ENCODE peak calls at places on chromosomes 5 and 9, in eight cellular contexts. H is esophagus muscularis mucosa, Y is GDM1, L is HS-27A, G is NCI-H345, E is hippocampal formation, I is brain microvascular endothelial cell, M is T-helper 9 cell. J is an unnamed sample.

GRCh38 chr9:89864257-89864656 is 259.4 kb downstream of the GADD45G start:
- DNase-seq in I (no peak), G (peak), L (no peak), M (no peak), Y (no peak), E (no peak), H (no peak), J (no peak)

GRCh38 chr5:153959134-153959957 is 79.4 kb downstream of the FAM114A2 start:
- DNase-seq in G (no peak), Y (no peak), L (no peak), M (no peak), E (no peak), I (peak), H (no peak), J (no peak)

GRCh38 chr5:82164957-82165698 is 113.0 kb downstream of the RPS23 start:
- DNase-seq in E (no peak), I (peak), G (no peak), H (no peak), L (peak), M (no peak), Y (no peak), J (no peak)

GRCh38 chr9:114061292-114061691 is 16.8 kb downstream of the AMBP start:
- DNase-seq in H (no peak), L (no peak), M (no peak), E (no peak), G (no peak), I (no peak), Y (no peak), J (no peak)

GRCh38 chr9:109017061-109017460 is 3.8 kb upstream of the CTNNAL1 start:
- DNase-seq in Y (no peak), L (no peak), M (no peak), E (no peak), I (no peak), G (no peak), H (no peak), J (no peak)

GRCh38 chr5:2177244-2177643 is 294.5 kb upstream of the IRX4 start:
- DNase-seq in G (no peak), H (no peak), E (no peak), M (no peak), Y (no peak), L (no peak), I (no peak), J (no peak)

GRCh38 chr9:18122156-18122555 is 351.8 kb upstream of the ADAMTSL1 start:
- DNase-seq in L (no peak), I (peak), G (no peak), Y (no peak), M (no peak), E (no peak), H (no peak), J (no peak)

GRCh38 chr5:95646569-95647330 is at the start of gene RFESD:
- DNase-seq in L (peak), I (peak), H (peak), M (peak), G (peak), E (peak), Y (peak), J (peak)

GRCh38 chr5:34826347-34826746 is 12.6 kb upstream of the TTC23L start:
- DNase-seq in I (peak), H (no peak), Y (no peak), L (no peak), G (no peak), E (no peak), M (no peak), J (no peak)

GRCh38 chr5:133508845-133509741 is 103.2 kb downstream of the FSTL4 start:
- DNase-seq in G (no peak), L (no peak), M (no peak), E (no peak), Y (no peak), H (peak), I (no peak), J (no peak)

GRCh38 chr5:171496431-171496830 is 77.0 kb downstream of the FGF18 start:
- DNase-seq in Y (no peak), H (no peak), G (no peak), L (no peak), I (no peak), E (no peak), M (no peak), J (no peak)

GRCh38 chr9:111963995-111964394 is 67.4 kb downstream of the UGCG start:
- DNase-seq in Y (no peak), I (no peak), G (no peak), H (no peak), L (no peak), M (no peak), E (no peak), J (no peak)

GRCh38 chr5:160048131-160048530 is 39.2 kb downstream of the TTC1 start:
- DNase-seq in I (no peak), L (no peak), E (no peak), G (no peak), M (no peak), H (no peak), Y (no peak), J (no peak)

GRCh38 chr9:127970401-127971313 is 10.1 kb downstream of the EEIG1 start:
- DNase-seq in Y (no peak), H (no peak), G (peak), I (no peak), E (no peak), M (peak), L (no peak), J (no peak)

GRCh38 chr9:117725426-117725887 is 21.3 kb downstream of the TLR4 start:
- DNase-seq in G (no peak), M (no peak), H (no peak), I (no peak), L (no peak), Y (no peak), E (no peak), J (no peak)

J was measured in natural killer cell.